ENCODE peak calls at places on chromosome 16, in ten cellular contexts. W, L, K, N, F, B, O, I, Z and A are unnamed samples.

GRCh38 chr16:29943846-29944669 is 17.8 kb upstream of the TMEM219 start:
- DNase-seq in W (peak; percentile 85), L (peak; percentile 99), K (no peak), N (peak; percentile 68), F (peak; percentile 44), B (peak; percentile 47), O (peak; percentile 81), I (peak; percentile 38), Z (peak; percentile 78), A (no peak)

GRCh38 chr16:64933890-64934289 is 188.0 kb downstream of the CDH11 start:
- DNase-seq in W (no peak), L (peak; percentile 45), K (no peak), N (no peak), F (no peak), B (no peak), O (no peak), I (no peak), Z (no peak), A (no peak)

GRCh38 chr16:11297492-11298142 is 16.5 kb upstream of the PRM1 start:
- DNase-seq in W (no peak), L (peak; percentile 70), K (peak; percentile 92), N (peak; percentile 73), F (peak; percentile 89), B (peak; percentile 84), O (peak; percentile 58), I (peak; percentile 15), Z (peak; percentile 89), A (no peak)

GRCh38 chr16:87754535-87754934 is 11.3 kb downstream of the KLHDC4 start:
- DNase-seq in W (no peak), L (no peak), K (no peak), N (no peak), F (no peak), B (no peak), O (no peak), I (no peak), Z (no peak), A (no peak)

GRCh38 chr16:82585675-82586074 is 41.1 kb upstream of the CDH13 start:
- DNase-seq in W (no peak), L (peak; percentile 88), K (no peak), N (no peak), F (no peak), B (no peak), O (no peak), I (no peak), Z (no peak), A (no peak)

GRCh38 chr16:83963277-83964119 is 4.5 kb upstream of the NECAB2 start:
- DNase-seq in W (no peak), L (no peak), K (no peak), N (no peak), F (no peak), B (no peak), O (no peak), I (no peak), Z (no peak), A (no peak)

GRCh38 chr16:1090620-1091587 is 5.1 kb downstream of the C1QTNF8 start:
- DNase-seq in W (no peak), L (no peak), K (no peak), N (no peak), F (peak; percentile 45), B (no peak), O (no peak), I (no peak), Z (no peak), A (no peak)

GRCh38 chr16:25501530-25502255 is 190.1 kb upstream of the HS3ST4 start:
- DNase-seq in W (no peak), L (no peak), K (no peak), N (no peak), F (no peak), B (no peak), O (no peak), I (no peak), Z (no peak), A (no peak)

GRCh38 chr16:57720142-57720575 is 15.4 kb upstream of the KATNB1 start:
- DNase-seq in W (peak; percentile 72), L (peak; percentile 50), K (peak; percentile 69), N (no peak), F (peak; percentile 89), B (peak; percentile 51), O (no peak), I (peak; percentile 53), Z (no peak), A (no peak)

GRCh38 chr16:57723170-57723569 is 12.4 kb upstream of the KATNB1 start:
- DNase-seq in W (no peak), L (no peak), K (no peak), N (no peak), F (no peak), B (no peak), O (no peak), I (peak; percentile 16), Z (no peak), A (no peak)

GRCh38 chr16:57721356-57721755 is 14.2 kb upstream of the KATNB1 start:
- DNase-seq in W (no peak), L (no peak), K (no peak), N (no peak), F (no peak), B (no peak), O (no peak), I (no peak), Z (no peak), A (no peak)

GRCh38 chr16:57722651-57723050 is 12.9 kb upstream of the KATNB1 start:
- DNase-seq in W (no peak), L (no peak), K (no peak), N (no peak), F (no peak), B (no peak), O (no peak), I (no peak), Z (no peak), A (no peak)

DNA sequence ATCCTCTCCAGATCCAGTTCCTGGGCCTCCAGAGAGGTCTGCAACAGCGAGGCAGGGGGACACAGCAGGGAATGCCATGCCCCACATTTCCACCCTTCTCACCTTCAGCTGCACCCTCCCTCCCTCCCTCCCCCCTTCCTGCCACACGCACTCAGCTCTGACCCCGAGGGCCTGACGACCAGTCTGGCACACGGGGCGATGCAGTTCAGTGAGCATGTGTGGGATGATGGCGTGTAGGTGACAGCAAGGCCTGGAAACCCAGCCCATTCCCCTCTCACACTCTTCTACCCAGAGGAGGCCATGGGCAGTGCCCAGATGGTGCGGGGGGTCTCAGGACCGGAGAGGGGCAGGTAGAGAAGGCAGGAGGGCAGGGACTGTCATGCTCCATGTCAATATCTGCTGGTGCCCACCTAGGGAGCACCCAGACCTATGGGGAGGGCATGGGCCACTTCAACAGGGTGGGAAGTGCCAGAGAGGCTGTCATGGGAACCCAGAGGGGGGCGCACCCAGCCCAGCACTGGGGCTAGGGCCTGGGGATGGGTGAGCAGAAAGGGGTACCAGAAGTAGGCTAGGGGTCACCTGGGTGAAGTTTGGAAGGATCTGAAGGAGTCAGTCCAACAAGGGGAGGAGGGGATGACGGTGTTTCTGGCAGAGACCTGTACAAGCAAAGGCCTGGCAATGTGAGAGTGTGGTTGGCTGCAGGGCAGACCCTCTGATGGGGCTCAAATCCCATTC is 13.6 kb upstream of the KATNB1 start:
- DNase-seq in W (no peak), L (no peak), K (no peak), N (no peak), F (no peak), B (no peak), O (no peak), I (no peak), Z (no peak), A (no peak)
- TF ChIP-seq CTCF in W (no peak), L (no peak), K (no peak), N (no peak), F (no peak), B (no peak), O (no peak), I (no peak), Z (no peak), A (no peak)

GRCh38 chr16:56851671-56852400 is 13.2 kb upstream of the SLC12A3 start:
- DNase-seq in W (no peak), L (peak; percentile 50), K (peak; percentile 53), N (peak; percentile 35), F (no peak), B (no peak), O (no peak), I (peak; percentile 22), Z (no peak), A (no peak)

GRCh38 chr16:56848955-56849689 is 15.9 kb upstream of the SLC12A3 start:
- DNase-seq in W (no peak), L (peak; percentile 78), K (peak; percentile 81), N (peak; percentile 45), F (no peak), B (no peak), O (peak; percentile 57), I (peak; percentile 57), Z (peak; percentile 76), A (no peak)

GRCh38 chr16:56852401-56852730 is 12.6 kb upstream of the SLC12A3 start:
- DNase-seq in W (no peak), L (no peak), K (no peak), N (no peak), F (no peak), B (no peak), O (no peak), I (no peak), Z (no peak), A (no peak)

GRCh38 chr16:56848056-56848936 is 16.7 kb upstream of the SLC12A3 start:
- DNase-seq in W (no peak), L (peak; percentile 79), K (peak; percentile 94), N (peak; percentile 53), F (peak; percentile 60), B (no peak), O (no peak), I (peak; percentile 73), Z (peak; percentile 78), A (no peak)

GRCh38 chr16:56849690-56850680 is 15.0 kb upstream of the SLC12A3 start:
- DNase-seq in W (no peak), L (peak; percentile 38), K (peak; percentile 67), N (peak; percentile 34), F (no peak), B (no peak), O (no peak), I (no peak), Z (peak; percentile 60), A (no peak)
- TF ChIP-seq POLR2A in W (no peak), L (no peak), K (no peak), N (no peak), F (peak; percentile 46), B (no peak), O (no peak), I (no peak), Z (no peak), A (no peak)

GRCh38 chr16:85376292-85377095 is 236.6 kb upstream of the GSE1 start:
- DNase-seq in W (no peak), L (no peak), K (peak; percentile 88), N (no peak), F (peak; percentile 82), B (peak; percentile 61), O (no peak), I (no peak), Z (no peak), A (no peak)
- H3K4me3 ChIP-seq in W (no peak overlapping the region), L (no peak overlapping the region), K (no peak overlapping the region), N (no peak overlapping the region), F (no peak overlapping the region), B (no peak overlapping the region), O (no peak overlapping the region), I (no peak overlapping the region), Z (no peak overlapping the region), A (no peak overlapping the region)

GRCh38 chr16:77922355-77922754 is 100.0 kb upstream of the CLEC3A start:
- DNase-seq in W (no peak), L (no peak), K (no peak), N (no peak), F (no peak), B (no peak), O (no peak), I (no peak), Z (peak; percentile 14), A (no peak)

GRCh38 chr16:77919761-77920415 is 102.5 kb upstream of the CLEC3A start:
- DNase-seq in W (no peak), L (peak; percentile 20), K (no peak), N (no peak), F (no peak), B (no peak), O (no peak), I (no peak), Z (no peak), A (no peak)

GRCh38 chr16:77920984-77921383 is 101.4 kb upstream of the CLEC3A start:
- DNase-seq in W (no peak), L (no peak), K (no peak), N (no peak), F (no peak), B (no peak), O (no peak), I (no peak), Z (peak; percentile 10), A (no peak)

GRCh38 chr16:77916111-77916510 is 106.2 kb upstream of the CLEC3A start:
- DNase-seq in W (no peak), L (no peak), K (no peak), N (no peak), F (no peak), B (no peak), O (no peak), I (no peak), Z (peak; percentile 45), A (no peak)

DNA sequence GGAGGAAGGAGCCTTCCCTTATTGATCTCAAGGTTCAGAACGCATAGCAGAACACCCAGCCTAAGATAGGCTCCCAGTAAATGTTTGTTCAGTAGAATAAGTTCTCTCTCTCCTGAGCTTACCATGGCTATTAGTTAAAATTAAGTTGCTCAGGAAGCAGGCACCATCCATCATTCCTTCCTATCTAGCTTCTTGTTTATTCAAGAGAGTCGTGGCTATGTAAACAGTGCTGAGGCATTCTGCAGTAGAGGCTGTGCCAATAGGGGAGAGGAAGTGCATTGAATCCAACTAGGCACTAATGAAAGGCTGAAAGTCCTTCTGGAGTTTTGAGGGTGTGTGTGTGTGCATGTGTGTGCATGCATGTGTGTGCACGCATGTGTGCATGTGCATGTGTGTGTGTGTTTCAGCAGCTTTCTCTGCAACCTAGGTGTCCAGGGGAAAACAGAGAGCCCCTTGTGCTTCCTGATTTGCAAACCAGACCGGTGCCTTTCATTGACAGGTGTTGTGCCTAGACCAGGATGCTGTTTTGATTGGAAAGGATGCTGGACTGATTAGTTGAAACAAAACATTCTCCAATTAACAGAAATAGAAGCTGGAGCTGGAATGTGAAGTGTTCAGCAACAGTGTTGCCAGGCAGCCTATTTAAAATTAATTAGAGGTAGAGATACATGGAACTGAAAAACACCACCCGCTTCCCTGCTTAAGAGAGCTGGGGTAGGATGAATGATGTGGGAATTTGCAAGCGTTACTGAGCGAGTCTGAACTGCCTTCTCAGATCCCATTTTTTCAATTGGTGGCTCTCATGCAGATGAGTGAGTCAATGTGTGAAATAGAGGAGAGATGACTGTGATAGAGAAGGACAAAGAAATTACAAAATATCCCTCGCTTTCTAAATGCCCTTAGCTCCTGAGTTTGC is 103.3 kb upstream of the CLEC3A start:
- DNase-seq in W (no peak), L (peak; percentile 78), K (peak; percentile 29), N (no peak), F (peak; percentile 19), B (no peak), O (no peak), I (peak; percentile 67), Z (no peak), A (no peak)
- TF ChIP-seq CTCF in W (no peak), L (no peak), K (no peak), N (no peak), F (no peak), B (no peak), O (no peak), I (no peak), Z (no peak), A (no peak)